ENCODE peak calls at places on chromosome 21, in five cellular contexts. D, X, Z, R and C are unnamed samples.

GRCh38 chr21:42429856-42430255 is 26.2 kb downstream of the UBASH3A start:
- DNase-seq in Z (no peak), D (no peak), R (no peak), X (no peak), C (no peak)

GRCh38 chr21:45301521-45302081 is 13.9 kb upstream of the POFUT2 start:
- DNase-seq in Z (no peak), R (no peak), X (no peak), D (no peak), C (no peak)

GRCh38 chr21:43312751-43313169 is 114.2 kb downstream of the SIK1 start:
- DNase-seq in D (peak), X (no peak), R (no peak), Z (no peak), C (no peak)

GRCh38 chr21:28781602-28782274 is 210.9 kb downstream of the LTN1 start:
- DNase-seq in D (no peak), X (no peak), Z (no peak), R (no peak), C (no peak)

GRCh38 chr21:15978158-15978805 is 248.5 kb downstream of the USP25 start:
- DNase-seq in R (no peak), Z (no peak), X (no peak), D (no peak), C (no peak)

GRCh38 chr21:38903578-38904193 is 98.0 kb downstream of the ETS2 start:
- DNase-seq in X (no peak), Z (no peak), R (no peak), D (no peak), C (no peak)

GRCh38 chr21:14686466-14687276 is 140.6 kb upstream of the SAMSN1 start:
- DNase-seq in Z (no peak), R (no peak), D (no peak), X (no peak), C (no peak)

GRCh38 chr21:14699433-14700410 is 153.6 kb upstream of the SAMSN1 start:
- DNase-seq in X (no peak), Z (no peak), D (no peak), R (no peak), C (no peak)

GRCh38 chr21:45086342-45086958 is 12.1 kb downstream of the ADARB1 start:
- DNase-seq in R (no peak), X (no peak), D (no peak), Z (peak), C (no peak)

GRCh38 chr21:35643176-35643575 is 417.1 kb downstream of the SETD4 start:
- DNase-seq in X (no peak), D (no peak), R (no peak), Z (no peak), C (no peak)

GRCh38 chr21:43300496-43301423 is 126.2 kb downstream of the SIK1 start:
- DNase-seq in X (no peak), Z (no peak), D (no peak), R (no peak), C (no peak)

GRCh38 chr21:29789393-29789792 is 150.4 kb downstream of the GRIK1 start:
- DNase-seq in D (no peak), Z (no peak), X (no peak), R (no peak), C (no peak)

GRCh38 chr21:42232176-42232825 is 13.4 kb downstream of the ABCG1 start:
- DNase-seq in Z (no peak), R (no peak), X (no peak), D (peak), C (no peak)

GRCh38 chr21:36325373-36326010 is 5.5 kb downstream of the MORC3 start:
- DNase-seq in R (no peak), D (no peak), Z (no peak), X (no peak), C (no peak)

GRCh38 chr21:38712076-38712475 is 93.7 kb upstream of the ETS2 start:
- DNase-seq in D (peak), X (no peak), R (peak), Z (no peak), C (no peak)

GRCh38 chr21:18899261-18899660 is 495.7 kb upstream of the TMPRSS15 start:
- DNase-seq in X (no peak), R (no peak), Z (no peak), D (no peak), C (no peak)

GRCh38 chr21:17802568-17802967 is 16.6 kb downstream of the C21orf91 start:
- DNase-seq in X (no peak), Z (no peak), R (peak), D (no peak), C (no peak)

GRCh38 chr21:36820176-36821031 is 121.5 kb downstream of the SIM2 start:
- DNase-seq in Z (no peak), X (no peak), R (no peak), D (peak), C (no peak)

GRCh38 chr21:30831194-30831765 is 1.7 kb upstream of the KRTAP7-1 start:
- DNase-seq in X (peak), Z (peak), D (no peak), R (no peak), C (no peak)

GRCh38 chr21:36235058-36235582 is 78.5 kb downstream of the DOP1B start:
- DNase-seq in R (no peak), Z (no peak), D (no peak), X (no peak), C (no peak)

GRCh38 chr21:41171210-41171609 is 3.2 kb downstream of the BACE2 start:
- DNase-seq in R (no peak), D (no peak), X (no peak), Z (no peak), C (no peak)

GRCh38 chr21:31938330-31939301 is 65.8 kb downstream of the HUNK start:
- DNase-seq in R (no peak), D (no peak), X (no peak), Z (no peak), C (no peak)

GRCh38 chr21:40337981-40338380 is 470.7 kb downstream of the PCP4 start:
- DNase-seq in Z (no peak), D (no peak), X (no peak), R (no peak), C (no peak)

GRCh38 chr21:46212721-46213484 is 15.7 kb downstream of the LSS start:
- DNase-seq in D (no peak), Z (peak), X (no peak), R (no peak), C (no peak)

GRCh38 chr21:38843806-38844479 is 38.2 kb downstream of the ETS2 start:
- DNase-seq in D (no peak), R (no peak), Z (no peak), X (no peak), C (no peak)

GRCh38 chr21:43369124-43369523 is 57.8 kb downstream of the SIK1 start:
- DNase-seq in D (no peak), R (no peak), Z (no peak), X (no peak), C (no peak)

GRCh38 chr21:17451364-17451869 is 61.4 kb upstream of the CXADR start:
- DNase-seq in D (no peak), X (no peak), R (no peak), Z (no peak), C (no peak)

GRCh38 chr21:43585924-43586411 is 73.3 kb downstream of the HSF2BP start:
- DNase-seq in D (no peak), X (no peak), R (peak), Z (no peak), C (no peak)

GRCh38 chr21:34313116-34313515 is 50.7 kb upstream of the KCNE2 start:
- DNase-seq in X (no peak), Z (no peak), R (peak), D (no peak), C (no peak)